ENCODE peak calls at places on chromosomes 2 and 18, in four cellular contexts. M is cardiac fibroblast, Q is AG20443, N is DMS153. C is an unnamed sample.

GRCh38 chr2:45675130-45675812 is 23.8 kb downstream of the PRKCE start:
- DNase-seq in N (peak), Q (peak), M (peak), C (peak)

GRCh38 chr2:109032229-109032800 is 43.3 kb upstream of the EDAR start:
- DNase-seq in N (no peak), Q (no peak), M (no peak), C (no peak)

GRCh38 chr18:26051845-26052244 is 38.6 kb downstream of the SS18 start:
- DNase-seq in M (peak), Q (no peak), N (no peak), C (no peak)

GRCh38 chr18:6731197-6731596 is 1.7 kb downstream of the ARHGAP28 start:
- DNase-seq in Q (peak), M (peak), N (no peak), C (peak)

GRCh38 chr18:28080876-28081300 is 96.0 kb downstream of the CDH2 start:
- DNase-seq in Q (no peak), M (no peak), N (no peak), C (no peak)

GRCh38 chr2:127621981-127622431 is 23.9 kb upstream of the GPR17 start:
- DNase-seq in N (no peak), Q (no peak), M (no peak), C (no peak)

GRCh38 chr18:34467059-34467458 is 242.3 kb upstream of the NOL4 start:
- DNase-seq in M (no peak), N (no peak), Q (no peak), C (no peak)

GRCh38 chr18:8705941-8706544 is 687 bp downstream of the MTCL1 start:
- DNase-seq in M (no peak), N (no peak), Q (peak), C (no peak)

GRCh38 chr2:206250041-206250897 is 24.2 kb upstream of the ZDBF2 start:
- DNase-seq in N (no peak), Q (peak), M (peak), C (no peak)

GRCh38 chr2:102891261-102891660 is 129.4 kb downstream of the TMEM182 start:
- DNase-seq in N (no peak), M (no peak), Q (no peak), C (no peak)

GRCh38 chr2:67783026-67783425 is 279.8 kb downstream of the C1D start:
- DNase-seq in N (no peak), M (peak), Q (no peak), C (no peak)

GRCh38 chr18:73664896-73665295 is 482.7 kb downstream of the FBXO15 start:
- DNase-seq in Q (no peak), M (no peak), N (no peak), C (no peak)

GRCh38 chr2:120245520-120245835 is 7.2 kb upstream of the RALB start:
- DNase-seq in Q (peak), N (peak), M (peak), C (no peak)

GRCh38 chr2:33437297-33437696 is 39.2 kb upstream of the RASGRP3 start:
- DNase-seq in Q (peak), M (peak), N (no peak), C (peak)

GRCh38 chr2:85705680-85706039 is 11.5 kb downstream of the GNLY start:
- DNase-seq in M (peak), N (no peak), Q (peak), C (peak)

GRCh38 chr2:168178925-168179324 is 68.5 kb downstream of the STK39 start:
- DNase-seq in N (no peak), M (no peak), Q (no peak), C (no peak)

GRCh38 chr2:68721482-68722071 is 13.0 kb upstream of the ARHGAP25 start:
- DNase-seq in M (no peak), N (peak), Q (no peak), C (no peak)

C was measured in fibroblast of gingiva.